ENCODE peak calls at places on chromosomes 6 and 20, in seven cellular contexts. G, C, X, O, L, U and Y are unnamed samples.

GRCh38 chr6:165661416-165662001 is 1.5 kb downstream of the PDE10A start:
- DNase-seq in G (no peak), O (no peak), X (peak), U (no peak), L (no peak), C (peak), Y (no peak)

GRCh38 chr6:14452567-14453527 is 335.3 kb downstream of the CD83 start:
- DNase-seq in O (no peak), L (peak), U (no peak), X (no peak), G (no peak), C (no peak), Y (peak)

GRCh38 chr20:47558699-47559098 is 57.0 kb downstream of the NCOA3 start:
- DNase-seq in L (no peak), U (no peak), O (no peak), C (no peak), G (no peak), X (no peak), Y (no peak)

GRCh38 chr6:108497883-108498282 is 62.8 kb upstream of the FOXO3 start:
- DNase-seq in X (peak), O (no peak), G (peak), L (peak), U (no peak), C (peak), Y (no peak)

GRCh38 chr6:83429857-83430605 is 820 bp downstream of the ME1 start:
- DNase-seq in G (no peak), U (no peak), X (peak), C (peak), L (peak), O (no peak), Y (no peak)

GRCh38 chr6:118524686-118525085 is 23.4 kb upstream of the PLN start:
- DNase-seq in G (no peak), C (no peak), U (no peak), X (peak), L (no peak), O (no peak), Y (no peak)

GRCh38 chr6:24306038-24306437 is 51.8 kb downstream of the DCDC2 start:
- DNase-seq in X (no peak), L (no peak), O (no peak), C (no peak), G (no peak), U (no peak), Y (no peak)

GRCh38 chr6:143193571-143194094 is 132.9 kb downstream of the AIG1 start:
- DNase-seq in O (no peak), G (no peak), U (no peak), L (no peak), C (no peak), X (no peak), Y (no peak)

GRCh38 chr6:4510906-4511625 is 265.1 kb upstream of the CDYL start:
- DNase-seq in C (no peak), O (no peak), U (no peak), L (no peak), G (no peak), X (no peak), Y (no peak)

GRCh38 chr6:101294676-101295075 is 98.8 kb upstream of the GRIK2 start:
- DNase-seq in C (peak), U (no peak), X (no peak), G (no peak), L (no peak), O (no peak), Y (no peak)